ENCODE peak calls at places on chromosome 1, in ten cellular contexts. One of them, this sample, is unnamed.

GRCh38 chr1:93620169-93620840 is 61.3 kb downstream of the BCAR3 start:
- DNase-seq in WTC11: no peak
- DNase-seq in memory B cell: no peak
- DNase-seq in HFF-Myc: no peak
- DNase-seq in stimulated activated CD4-positive, alpha-beta T cell treated with anti-CD3 and anti-CD28 coated beads, Interleukin-15, amount 100 ng/mL, for 24 hours: no peak
- DNase-seq in epithelial cell of esophagus: no peak
- DNase-seq in dorsolateral prefrontal cortex: no peak
- DNase-seq in effector memory CD4-positive, alpha-beta T cell: no peak
- DNase-seq in astrocyte of the cerebellum: no peak
- DNase-seq in skeletal muscle cell: no peak
- DNase-seq in this sample: no peak

GRCh38 chr1:200372095-200372884 is 37.5 kb downstream of the ZNF281 start:
- DNase-seq in WTC11: no peak
- DNase-seq in skeletal muscle cell: peak
- DNase-seq in dorsolateral prefrontal cortex: no peak
- DNase-seq in memory B cell: no peak
- DNase-seq in astrocyte of the cerebellum: no peak
- DNase-seq in stimulated activated CD4-positive, alpha-beta T cell treated with anti-CD3 and anti-CD28 coated beads, Interleukin-15, amount 100 ng/mL, for 24 hours: no peak
- DNase-seq in epithelial cell of esophagus: peak
- DNase-seq in effector memory CD4-positive, alpha-beta T cell: no peak
- DNase-seq in HFF-Myc: no peak
- DNase-seq in this sample: no peak

GRCh38 chr1:10867138-10867721 is 70.8 kb upstream of the CASZ1 start:
- DNase-seq in memory B cell: peak
- DNase-seq in astrocyte of the cerebellum: no peak
- DNase-seq in skeletal muscle cell: no peak
- DNase-seq in epithelial cell of esophagus: peak
- DNase-seq in stimulated activated CD4-positive, alpha-beta T cell treated with anti-CD3 and anti-CD28 coated beads, Interleukin-15, amount 100 ng/mL, for 24 hours: peak
- DNase-seq in effector memory CD4-positive, alpha-beta T cell: peak
- DNase-seq in HFF-Myc: no peak
- DNase-seq in dorsolateral prefrontal cortex: peak
- DNase-seq in WTC11: peak
- DNase-seq in this sample: peak

GRCh38 chr1:63829349-63830327 is 55.8 kb downstream of the ROR1 start:
- DNase-seq in effector memory CD4-positive, alpha-beta T cell: no peak
- DNase-seq in epithelial cell of esophagus: no peak
- DNase-seq in dorsolateral prefrontal cortex: peak
- DNase-seq in HFF-Myc: no peak
- DNase-seq in stimulated activated CD4-positive, alpha-beta T cell treated with anti-CD3 and anti-CD28 coated beads, Interleukin-15, amount 100 ng/mL, for 24 hours: no peak
- DNase-seq in WTC11: no peak
- DNase-seq in astrocyte of the cerebellum: no peak
- DNase-seq in memory B cell: no peak
- DNase-seq in skeletal muscle cell: no peak
- DNase-seq in this sample: no peak

GRCh38 chr1:242228991-242229390 is 230.1 kb upstream of the MAP1LC3C start:
- DNase-seq in epithelial cell of esophagus: peak
- DNase-seq in astrocyte of the cerebellum: no peak
- DNase-seq in HFF-Myc: no peak
- DNase-seq in effector memory CD4-positive, alpha-beta T cell: no peak
- DNase-seq in memory B cell: no peak
- DNase-seq in stimulated activated CD4-positive, alpha-beta T cell treated with anti-CD3 and anti-CD28 coated beads, Interleukin-15, amount 100 ng/mL, for 24 hours: no peak
- DNase-seq in dorsolateral prefrontal cortex: no peak
- DNase-seq in skeletal muscle cell: no peak
- DNase-seq in WTC11: no peak
- DNase-seq in this sample: no peak

GRCh38 chr1:46510998-46511365 is 21.3 kb downstream of the DMBX1 start:
- DNase-seq in astrocyte of the cerebellum: no peak
- DNase-seq in epithelial cell of esophagus: no peak
- DNase-seq in WTC11: no peak
- DNase-seq in memory B cell: no peak
- DNase-seq in skeletal muscle cell: no peak
- DNase-seq in dorsolateral prefrontal cortex: no peak
- DNase-seq in HFF-Myc: no peak
- DNase-seq in effector memory CD4-positive, alpha-beta T cell: no peak
- DNase-seq in stimulated activated CD4-positive, alpha-beta T cell treated with anti-CD3 and anti-CD28 coated beads, Interleukin-15, amount 100 ng/mL, for 24 hours: no peak
- DNase-seq in this sample: no peak

GRCh38 chr1:225824522-225824921 is 14.6 kb downstream of the EPHX1 start:
- DNase-seq in stimulated activated CD4-positive, alpha-beta T cell treated with anti-CD3 and anti-CD28 coated beads, Interleukin-15, amount 100 ng/mL, for 24 hours: no peak
- DNase-seq in skeletal muscle cell: no peak
- DNase-seq in dorsolateral prefrontal cortex: no peak
- DNase-seq in epithelial cell of esophagus: no peak
- DNase-seq in effector memory CD4-positive, alpha-beta T cell: no peak
- DNase-seq in memory B cell: no peak
- DNase-seq in HFF-Myc: no peak
- DNase-seq in WTC11: no peak
- DNase-seq in astrocyte of the cerebellum: no peak
- DNase-seq in this sample: no peak

GRCh38 chr1:41902125-41902524 is 16.6 kb downstream of the HIVEP3 start:
- DNase-seq in stimulated activated CD4-positive, alpha-beta T cell treated with anti-CD3 and anti-CD28 coated beads, Interleukin-15, amount 100 ng/mL, for 24 hours: no peak
- DNase-seq in effector memory CD4-positive, alpha-beta T cell: no peak
- DNase-seq in astrocyte of the cerebellum: peak
- DNase-seq in HFF-Myc: no peak
- DNase-seq in WTC11: no peak
- DNase-seq in skeletal muscle cell: no peak
- DNase-seq in memory B cell: no peak
- DNase-seq in epithelial cell of esophagus: peak
- DNase-seq in dorsolateral prefrontal cortex: no peak
- DNase-seq in this sample: no peak

GRCh38 chr1:154493276-154493675 is 8.7 kb upstream of the TDRD10 start:
- DNase-seq in stimulated activated CD4-positive, alpha-beta T cell treated with anti-CD3 and anti-CD28 coated beads, Interleukin-15, amount 100 ng/mL, for 24 hours: peak
- DNase-seq in skeletal muscle cell: no peak
- DNase-seq in dorsolateral prefrontal cortex: no peak
- DNase-seq in HFF-Myc: no peak
- DNase-seq in effector memory CD4-positive, alpha-beta T cell: no peak
- DNase-seq in memory B cell: peak
- DNase-seq in astrocyte of the cerebellum: no peak
- DNase-seq in epithelial cell of esophagus: no peak
- DNase-seq in WTC11: peak
- DNase-seq in this sample: no peak

GRCh38 chr1:36471830-36472641 is 7.9 kb upstream of the MRPS15 start:
- DNase-seq in memory B cell: no peak
- DNase-seq in stimulated activated CD4-positive, alpha-beta T cell treated with anti-CD3 and anti-CD28 coated beads, Interleukin-15, amount 100 ng/mL, for 24 hours: no peak
- DNase-seq in WTC11: no peak
- DNase-seq in epithelial cell of esophagus: no peak
- DNase-seq in skeletal muscle cell: no peak
- DNase-seq in effector memory CD4-positive, alpha-beta T cell: no peak
- DNase-seq in HFF-Myc: no peak
- DNase-seq in dorsolateral prefrontal cortex: no peak
- DNase-seq in astrocyte of the cerebellum: no peak
- DNase-seq in this sample: no peak

GRCh38 chr1:248853668-248854375 is 5.1 kb downstream of the ZNF692 start:
- DNase-seq in memory B cell: no peak
- DNase-seq in WTC11: no peak
- DNase-seq in effector memory CD4-positive, alpha-beta T cell: no peak
- DNase-seq in HFF-Myc: no peak
- DNase-seq in dorsolateral prefrontal cortex: no peak
- DNase-seq in stimulated activated CD4-positive, alpha-beta T cell treated with anti-CD3 and anti-CD28 coated beads, Interleukin-15, amount 100 ng/mL, for 24 hours: no peak
- DNase-seq in astrocyte of the cerebellum: no peak
- DNase-seq in epithelial cell of esophagus: no peak
- DNase-seq in skeletal muscle cell: no peak
- DNase-seq in this sample: no peak

GRCh38 chr1:23103001-23103879 is 65.4 kb downstream of the LUZP1 start:
- DNase-seq in HFF-Myc: no peak
- DNase-seq in dorsolateral prefrontal cortex: no peak
- DNase-seq in astrocyte of the cerebellum: no peak
- DNase-seq in WTC11: no peak
- DNase-seq in stimulated activated CD4-positive, alpha-beta T cell treated with anti-CD3 and anti-CD28 coated beads, Interleukin-15, amount 100 ng/mL, for 24 hours: peak
- DNase-seq in epithelial cell of esophagus: peak
- DNase-seq in skeletal muscle cell: no peak
- DNase-seq in effector memory CD4-positive, alpha-beta T cell: no peak
- DNase-seq in memory B cell: no peak
- DNase-seq in this sample: no peak

GRCh38 chr1:64006276-64007051 is 197.0 kb upstream of the UBE2U start:
- DNase-seq in memory B cell: no peak
- DNase-seq in skeletal muscle cell: peak
- DNase-seq in dorsolateral prefrontal cortex: peak
- DNase-seq in stimulated activated CD4-positive, alpha-beta T cell treated with anti-CD3 and anti-CD28 coated beads, Interleukin-15, amount 100 ng/mL, for 24 hours: peak
- DNase-seq in HFF-Myc: peak
- DNase-seq in astrocyte of the cerebellum: no peak
- DNase-seq in effector memory CD4-positive, alpha-beta T cell: no peak
- DNase-seq in epithelial cell of esophagus: peak
- DNase-seq in WTC11: no peak
- DNase-seq in this sample: no peak

GRCh38 chr1:174788981-174789380 is 210.8 kb upstream of the CACYBP start:
- DNase-seq in stimulated activated CD4-positive, alpha-beta T cell treated with anti-CD3 and anti-CD28 coated beads, Interleukin-15, amount 100 ng/mL, for 24 hours: no peak
- DNase-seq in astrocyte of the cerebellum: peak
- DNase-seq in memory B cell: no peak
- DNase-seq in epithelial cell of esophagus: peak
- DNase-seq in HFF-Myc: peak
- DNase-seq in effector memory CD4-positive, alpha-beta T cell: no peak
- DNase-seq in WTC11: no peak
- DNase-seq in skeletal muscle cell: peak
- DNase-seq in dorsolateral prefrontal cortex: no peak
- DNase-seq in this sample: no peak